ENCODE peak calls at places on chromosomes 13 and 19, in six cellular contexts. T is uterus, M is RPMI8226, D is T-helper 1 cell, N is thoracic aorta, U is cardiac muscle cell. P is an unnamed sample.

GRCh38 chr19:33456076-33456844 is 65.3 kb downstream of the PEPD start:
- DNase-seq in T (no peak), M (no peak), D (peak), N (no peak), U (no peak), P (no peak)

GRCh38 chr19:13859361-13859880 is 17.5 kb upstream of the NANOS3 start:
- DNase-seq in T (no peak), M (no peak), D (no peak), N (no peak), U (no peak), P (no peak)

GRCh38 chr19:7349961-7350711 is 1.4 kb downstream of the ARHGEF18 start:
- DNase-seq in T (no peak), M (peak), D (peak), N (no peak), U (no peak), P (no peak)

GRCh38 chr19:33621811-33622504 is at the start of gene CHST8:
- DNase-seq in T (peak), M (peak), D (no peak), N (no peak), U (peak), P (no peak)

GRCh38 chr19:30656520-30657100 is 284.4 kb downstream of the ZNF536 start:
- DNase-seq in T (no peak), M (no peak), D (no peak), N (no peak), U (no peak), P (no peak)

GRCh38 chr19:2266183-2266993 is 10.2 kb upstream of the JSRP1 start:
- DNase-seq in T (peak), M (peak), D (no peak), N (peak), U (no peak), P (no peak)

GRCh38 chr19:45577111-45577905 is 7.3 kb downstream of the OPA3 start:
- DNase-seq in T (no peak), M (peak), D (no peak), N (no peak), U (no peak), P (peak)

GRCh38 chr19:16470911-16471811 is 609 bp downstream of the EPS15L1 start:
- DNase-seq in T (no peak), M (peak), D (no peak), N (no peak), U (no peak), P (no peak)

GRCh38 chr13:91946498-91947070 is 548.2 kb downstream of the GPC5 start:
- DNase-seq in T (no peak), M (peak), D (no peak), N (no peak), U (peak), P (no peak)

GRCh38 chr13:93982189-93982918 is 497.1 kb downstream of the DCT start:
- DNase-seq in T (no peak), M (no peak), D (no peak), N (no peak), U (no peak), P (no peak)

GRCh38 chr13:109740721-109741120 is 45.7 kb downstream of the IRS2 start:
- DNase-seq in T (no peak), M (no peak), D (no peak), N (no peak), U (no peak), P (no peak)

GRCh38 chr13:102697929-102698648 is 3.2 kb upstream of the METTL21C start:
- DNase-seq in T (no peak), M (no peak), D (no peak), N (no peak), U (no peak), P (no peak)

GRCh38 chr13:27147530-27148170 is 24.0 kb downstream of the USP12 start:
- DNase-seq in T (no peak), M (no peak), D (no peak), N (no peak), U (no peak), P (no peak)

P was measured in brain pericyte.